ENCODE peak calls at places on chromosomes 11 and 22, in ten cellular contexts. G is ovary, S is lower lobe of right lung, F is neural progenitor cell, N is HCT116, A is colonic mucosa, U is IMR-90, T is H9, Q is pancreas, E is left ventricle myocardium inferior. W is an unnamed sample.

GRCh38 chr11:120172054-120172881 is 34.4 kb upstream of the TRIM29 start:
- DNase-seq in U (peak; percentile 60), G (peak; percentile 73), A (peak; percentile 71), T (peak; percentile 86), Q (peak; percentile 76), F (peak; percentile 91), E (peak; percentile 64), S (peak; percentile 69), N (peak; percentile 36), W (peak; percentile 79)

GRCh38 chr22:36399473-36399780 is 11.7 kb upstream of the MYH9 start:
- DNase-seq in U (no peak), Q (no peak), F (no peak), A (no peak), E (no peak), T (no peak), S (no peak), G (no peak), N (no peak), W (no peak)

GRCh38 chr11:45678962-45679361 is 13.5 kb upstream of the CHST1 start:
- DNase-seq in G (no peak), E (no peak), F (no peak), T (no peak), Q (no peak), U (no peak), N (no peak), A (no peak), S (no peak), W (no peak)

GRCh38 chr22:35643991-35644390 is 4.3 kb upstream of the APOL6 start:
- DNase-seq in A (no peak), E (no peak), G (no peak), U (no peak), F (no peak), S (no peak), N (no peak), Q (no peak), T (no peak), W (no peak)

GRCh38 chr11:95442531-95443050 is 211.6 kb upstream of the SESN3 start:
- DNase-seq in G (no peak), A (no peak), N (no peak), E (no peak), U (no peak), T (no peak), F (peak; percentile 13), S (no peak), Q (no peak), W (no peak)

GRCh38 chr11:79388201-79388600 is 52.6 kb downstream of the TENM4 start:
- DNase-seq in T (no peak), F (no peak), A (no peak), Q (no peak), E (no peak), S (no peak), N (no peak), G (no peak), U (no peak), W (no peak)

GRCh38 chr11:113562981-113563461 is 87.8 kb upstream of the DRD2 start:
- DNase-seq in A (no peak), G (no peak), T (no peak), S (no peak), N (no peak), Q (no peak), U (no peak), E (no peak), F (no peak), W (no peak)

GRCh38 chr11:87263439-87263838 is 225.7 kb downstream of the TMEM135 start:
- DNase-seq in N (no peak), F (no peak), G (no peak), E (no peak), T (no peak), Q (no peak), A (no peak), S (no peak), U (no peak), W (no peak)

GRCh38 chr11:47109882-47110281 is 66.8 kb downstream of the ARFGAP2 start:
- DNase-seq in U (no peak), G (no peak), Q (no peak), T (no peak), A (no peak), S (no peak), F (no peak), E (no peak), N (no peak), W (no peak)

DNA sequence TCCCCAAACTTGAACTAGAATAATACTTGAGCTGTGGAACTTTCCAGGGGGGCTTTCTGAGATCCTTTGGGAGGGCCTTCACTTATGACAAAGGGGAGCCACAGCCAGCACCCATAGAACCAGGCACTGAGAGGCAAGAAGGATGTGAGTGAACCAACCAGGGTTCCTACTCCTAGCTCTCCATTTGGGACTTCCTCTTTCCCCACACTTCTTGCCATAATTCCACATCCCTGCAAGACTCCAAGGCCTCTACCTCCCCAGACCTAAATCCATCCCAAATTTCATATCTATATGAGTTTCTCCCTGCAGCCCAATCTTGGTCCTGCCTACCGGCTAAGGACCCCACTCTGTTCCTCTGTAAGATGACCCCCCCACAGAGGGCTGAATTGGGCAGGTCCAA is 31.5 kb downstream of the NRXN2 start:
- DNase-seq in F (no peak), S (no peak), G (no peak), A (no peak), E (no peak), T (no peak), Q (no peak), U (no peak), N (no peak), W (no peak)
- H3K27me3 ChIP-seq in F (peaks cover 37% of the 10 kb centered on the region), S (peaks cover 35% of the 10 kb centered on the region), G (no peaks in the 10 kb centered on the region), A (peaks cover 8% of the 10 kb centered on the region), E (peaks cover 43% of the 10 kb centered on the region), T (no peaks in the 10 kb centered on the region), Q (no peaks in the 10 kb centered on the region), U (peaks cover 71% of the 10 kb centered on the region), N (no peaks in the 10 kb centered on the region), W (no peaks in the 10 kb centered on the region)

DNA sequence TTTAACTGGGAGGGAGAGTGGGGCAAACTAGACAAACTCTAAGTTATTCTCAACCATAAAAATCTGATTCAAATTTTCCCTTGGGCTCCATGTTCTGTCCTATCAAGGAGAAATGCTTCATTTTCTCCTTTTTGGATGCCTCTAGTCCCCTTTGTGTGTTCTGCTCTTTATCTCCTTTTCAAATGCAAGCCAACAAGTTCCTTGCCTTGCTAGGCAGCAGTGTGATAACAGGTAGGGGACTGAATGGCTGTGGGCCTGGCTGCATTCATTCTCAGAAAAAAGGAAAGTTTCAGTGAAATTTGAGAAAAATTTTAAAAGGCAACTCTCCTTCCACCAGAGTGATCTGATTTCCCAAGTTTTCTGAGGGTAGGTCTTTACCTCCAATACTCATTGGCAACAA is 26.9 kb upstream of the MMP8 start:
- DNase-seq in S (no peak), T (no peak), Q (no peak), F (no peak), U (no peak), A (no peak), N (no peak), E (no peak), G (no peak), W (no peak)
- TF ChIP-seq CTCF in S (no peak), T (no peak), Q (no peak), F (no peak), U (no peak), A (no peak), N (no peak), E (no peak), G (no peak), W (no peak)

GRCh38 chr22:43001271-43002197 is 13.4 kb downstream of the PACSIN2 start:
- DNase-seq in E (no peak), S (peak; percentile 67), Q (no peak), G (no peak), F (no peak), A (no peak), N (no peak), T (no peak), U (no peak), W (no peak)

GRCh38 chr22:43005106-43005505 is 9.8 kb downstream of the PACSIN2 start:
- DNase-seq in E (no peak), F (no peak), G (no peak), U (no peak), T (no peak), A (no peak), N (no peak), S (peak; percentile 9), Q (no peak), W (no peak)

GRCh38 chr22:43004362-43005035 is 10.4 kb downstream of the PACSIN2 start:
- DNase-seq in N (no peak), F (no peak), G (no peak), E (no peak), S (peak; percentile 59), U (no peak), T (no peak), Q (no peak), A (peak; percentile 67), W (no peak)

GRCh38 chr22:43000441-43001175 is 14.3 kb downstream of the PACSIN2 start:
- DNase-seq in F (no peak), A (no peak), E (no peak), G (no peak), T (no peak), N (no peak), U (peak; percentile 74), S (peak; percentile 38), Q (no peak), W (no peak)

DNA sequence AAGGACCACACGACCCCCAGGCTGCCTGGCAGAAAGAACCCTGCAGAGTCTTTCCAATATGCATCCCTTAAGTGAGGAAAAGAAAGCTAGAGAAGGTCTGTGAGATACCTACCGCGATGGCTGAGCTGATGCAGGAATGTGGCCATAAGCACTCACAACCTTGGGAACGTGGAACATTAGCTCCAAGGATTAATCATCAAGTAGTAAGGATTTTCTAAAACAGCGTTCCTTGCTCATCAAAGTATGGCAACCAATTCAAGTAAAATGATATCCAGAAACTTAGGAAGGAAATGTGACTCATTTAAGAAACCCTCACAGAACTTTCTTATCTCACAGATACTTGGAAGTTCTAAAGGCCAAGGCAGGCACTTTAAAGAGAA is 12.8 kb downstream of the PACSIN2 start:
- DNase-seq in F (no peak), S (no peak), N (no peak), G (no peak), T (no peak), A (no peak), U (peak; percentile 91), E (no peak), Q (no peak), W (no peak)
- H3K4me1 ChIP-seq in F (peaks cover 22% of the 10 kb centered on the region), S (peaks cover 80% of the 10 kb centered on the region), N (peaks cover 53% of the 10 kb centered on the region), G (peaks cover 26% of the 10 kb centered on the region), T (peaks cover 10% of the 10 kb centered on the region), A (peaks cover 34% of the 10 kb centered on the region), U (peaks cover 47% of the 10 kb centered on the region), E (peaks cover 72% of the 10 kb centered on the region), Q (peaks cover 75% of the 10 kb centered on the region), W (peaks cover 30% of the 10 kb centered on the region)

DNA sequence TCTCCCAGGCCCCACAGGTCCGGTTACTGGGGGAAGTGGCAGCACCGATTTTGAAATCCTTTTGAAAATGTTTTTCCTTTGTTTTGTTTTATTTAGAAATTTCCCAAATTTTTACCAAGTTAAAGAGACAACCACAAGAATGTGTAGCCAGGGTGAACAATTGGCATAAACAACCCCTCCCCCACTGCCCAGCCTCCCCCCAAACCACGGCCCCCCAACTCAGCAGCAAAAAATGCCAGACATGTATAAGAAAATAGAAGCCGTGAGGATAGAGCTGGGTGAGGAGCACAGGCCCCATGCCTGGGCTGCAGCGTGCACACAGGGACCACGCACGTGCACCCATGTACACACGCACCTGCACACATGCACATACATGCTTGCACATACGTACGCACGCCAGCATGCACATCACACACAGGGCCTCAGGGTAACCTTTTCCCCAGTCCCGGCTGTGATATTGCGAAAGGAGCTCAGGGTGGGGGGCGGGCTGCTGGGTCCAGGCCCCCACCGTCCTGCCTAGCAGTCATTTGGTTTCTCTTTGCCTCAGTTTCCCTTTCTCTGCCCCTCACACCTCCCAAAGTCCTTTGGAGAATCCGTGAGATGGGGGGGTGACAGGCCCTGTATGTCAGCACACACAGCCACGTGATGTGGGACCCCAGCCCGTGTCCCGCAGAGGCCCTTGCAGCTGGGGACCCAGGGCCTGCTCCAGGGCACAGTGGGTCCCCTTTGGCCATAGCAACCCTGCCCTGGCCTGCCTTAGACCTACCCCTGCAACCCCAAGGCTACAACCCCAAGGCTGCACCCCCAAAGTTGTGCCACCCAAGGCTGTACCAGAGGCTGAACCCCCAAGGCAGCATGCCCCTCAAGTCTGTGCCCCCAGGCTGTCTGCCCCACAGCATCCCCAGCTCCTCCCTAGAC is 42.9 kb downstream of the IGF2 start:
- DNase-seq in F (no peak), A (no peak), N (no peak), U (peak; percentile 50), G (no peak), E (no peak), Q (peak; percentile 16), T (no peak), S (no peak), W (no peak)
- H3K27me3 ChIP-seq in F (peaks cover 7% of the 10 kb centered on the region), A (no peaks in the 10 kb centered on the region), N (no peaks in the 10 kb centered on the region), U (no peaks in the 10 kb centered on the region), G (no peaks in the 10 kb centered on the region), E (no peaks in the 10 kb centered on the region), Q (no peaks in the 10 kb centered on the region), T (no peaks in the 10 kb centered on the region), S (peaks cover 6% of the 10 kb centered on the region), W (no peaks in the 10 kb centered on the region)